ENCODE peak calls at places on chromosomes 1 and 21, in five cellular contexts. D is activated T-cell treated with anti-CD3 and anti-CD28 coated beads, Interleukin-2, amount 50 U/mL, for 48 hours; A is stimulated activated CD4-positive, alpha-beta T cell treated with anti-CD3 and anti-CD28 coated beads, Interleukin-1b, Interleukin-23, amount 100 ng/mL, for 24 hours; W is GM13977; Q is Caki2. V is an unnamed sample.
A peak's percentile ranks its signal among the peaks of the same experiment; 100 is the strongest.

GRCh38 chr1:80882552-80882951 is 918.2 kb upstream of the ADGRL2 start:
- DNase-seq in D (no peak), A (no peak), W (no peak), Q (peak; percentile 30), V (no peak)

GRCh38 chr1:24147194-24147593 is 4.3 kb upstream of the IL22RA1 start:
- DNase-seq in D (no peak), A (no peak), W (no peak), Q (no peak), V (no peak)

GRCh38 chr1:68145418-68146126 is 86.8 kb downstream of the WLS start:
- DNase-seq in D (no peak), A (no peak), W (no peak), Q (no peak), V (no peak)

GRCh38 chr1:211236633-211237321 is 22.4 kb upstream of the RCOR3 start:
- DNase-seq in D (no peak), A (no peak), W (no peak), Q (no peak), V (no peak)

GRCh38 chr21:37272897-37273296 is 5.8 kb upstream of the VPS26C start:
- DNase-seq in D (no peak), A (no peak), W (no peak), Q (no peak), V (no peak)

GRCh38 chr1:54559771-54560231 is 11.8 kb downstream of the ACOT11 start:
- DNase-seq in D (no peak), A (no peak), W (no peak), Q (no peak), V (no peak)

GRCh38 chr1:11188858-11189451 is at the start of gene ANGPTL7:
- DNase-seq in D (no peak), A (no peak), W (no peak), Q (no peak), V (no peak)

GRCh38 chr1:207495816-207496792 is at the start of gene CR1:
- DNase-seq in D (peak; percentile 47), A (peak; percentile 7), W (peak; percentile 42), Q (no peak), V (no peak)

GRCh38 chr1:30425046-30425445 is 298.3 kb downstream of the MATN1 start:
- DNase-seq in D (no peak), A (no peak), W (no peak), Q (no peak), V (no peak)

GRCh38 chr1:156959414-156959813 is 39.0 kb downstream of the LRRC71 start:
- DNase-seq in D (no peak), A (no peak), W (no peak), Q (no peak), V (no peak)

GRCh38 chr1:93164816-93165215 is 15.4 kb downstream of the TMED5 start:
- DNase-seq in D (no peak), A (no peak), W (no peak), Q (no peak), V (no peak)

GRCh38 chr21:43953028-43953427 is 59.1 kb upstream of the TRAPPC10 start:
- DNase-seq in D (no peak), A (no peak), W (no peak), Q (no peak), V (no peak)

GRCh38 chr21:32878654-32879053 is 107.1 kb upstream of the PAXBP1 start:
- DNase-seq in D (no peak), A (no peak), W (no peak), Q (no peak), V (no peak)